ENCODE peak calls at places on chromosome 6, in seven cellular contexts. One of them, this sample, is unnamed.
A peak's percentile ranks its signal among the peaks of the same experiment; 100 is the strongest.

GRCh38 chr6:39084506-39084905 is 30.5 kb downstream of the SAYSD1 start:
- DNase-seq in PC-3: no peak
- DNase-seq in lung: no peak
- DNase-seq in ascending aorta: no peak
- DNase-seq in epithelial cell of esophagus: no peak
- DNase-seq in fibroblast of pulmonary artery: no peak
- DNase-seq in AG10803: no peak
- DNase-seq in this sample: no peak

GRCh38 chr6:47034919-47035318 is 7.2 kb downstream of the ADGRF1 start:
- DNase-seq in PC-3: peak; percentile 99
- DNase-seq in lung: peak; percentile 52
- DNase-seq in ascending aorta: no peak
- DNase-seq in epithelial cell of esophagus: peak; percentile 100
- DNase-seq in fibroblast of pulmonary artery: peak; percentile 83
- DNase-seq in AG10803: peak; percentile 87
- DNase-seq in this sample: peak; percentile 92

GRCh38 chr6:32177182-32177787 is 920 bp upstream of the RNF5 start:
- DNase-seq in PC-3: no peak
- DNase-seq in lung: no peak
- DNase-seq in ascending aorta: no peak
- DNase-seq in epithelial cell of esophagus: no peak
- DNase-seq in fibroblast of pulmonary artery: no peak
- DNase-seq in AG10803: no peak
- DNase-seq in this sample: no peak

GRCh38 chr6:157667211-157668033 is 155.6 kb upstream of the SNX9 start:
- DNase-seq in PC-3: peak; percentile 68
- DNase-seq in lung: peak; percentile 49
- DNase-seq in ascending aorta: peak; percentile 78
- DNase-seq in epithelial cell of esophagus: peak; percentile 63
- DNase-seq in fibroblast of pulmonary artery: peak; percentile 78
- DNase-seq in AG10803: peak; percentile 65
- DNase-seq in this sample: no peak

GRCh38 chr6:43593938-43594337 is 18.0 kb downstream of the POLH start:
- DNase-seq in PC-3: no peak
- DNase-seq in lung: no peak
- DNase-seq in ascending aorta: no peak
- DNase-seq in epithelial cell of esophagus: no peak
- DNase-seq in fibroblast of pulmonary artery: no peak
- DNase-seq in AG10803: no peak
- DNase-seq in this sample: no peak

GRCh38 chr6:117677553-117678131 is 2.4 kb downstream of the NUS1 start:
- DNase-seq in PC-3: peak; percentile 44
- DNase-seq in lung: no peak
- DNase-seq in ascending aorta: no peak
- DNase-seq in epithelial cell of esophagus: peak; percentile 91
- DNase-seq in fibroblast of pulmonary artery: peak; percentile 75
- DNase-seq in AG10803: peak; percentile 5
- DNase-seq in this sample: peak; percentile 44

GRCh38 chr6:42694586-42694985 is 27.8 kb downstream of the PRPH2 start:
- DNase-seq in PC-3: no peak
- DNase-seq in lung: no peak
- DNase-seq in ascending aorta: no peak
- DNase-seq in epithelial cell of esophagus: peak; percentile 71
- DNase-seq in fibroblast of pulmonary artery: peak; percentile 81
- DNase-seq in AG10803: peak; percentile 94
- DNase-seq in this sample: no peak

GRCh38 chr6:16238658-16239089 is 287 bp downstream of the GMPR start:
- DNase-seq in PC-3: no peak
- DNase-seq in lung: no peak
- DNase-seq in ascending aorta: no peak
- DNase-seq in epithelial cell of esophagus: no peak
- DNase-seq in fibroblast of pulmonary artery: no peak
- DNase-seq in AG10803: no peak
- DNase-seq in this sample: no peak

GRCh38 chr6:150567360-150567759 is 32.3 kb upstream of the PLEKHG1 start:
- DNase-seq in PC-3: no peak
- DNase-seq in lung: no peak
- DNase-seq in ascending aorta: no peak
- DNase-seq in epithelial cell of esophagus: no peak
- DNase-seq in fibroblast of pulmonary artery: peak; percentile 19
- DNase-seq in AG10803: no peak
- DNase-seq in this sample: no peak

GRCh38 chr6:8321671-8322404 is 113.5 kb downstream of the SLC35B3 start:
- DNase-seq in PC-3: peak; percentile 41
- DNase-seq in lung: no peak
- DNase-seq in ascending aorta: no peak
- DNase-seq in epithelial cell of esophagus: peak; percentile 88
- DNase-seq in fibroblast of pulmonary artery: no peak
- DNase-seq in AG10803: no peak
- DNase-seq in this sample: no peak

GRCh38 chr6:112331306-112331705 is 15.8 kb upstream of the RFPL4B start:
- DNase-seq in PC-3: no peak
- DNase-seq in lung: no peak
- DNase-seq in ascending aorta: no peak
- DNase-seq in epithelial cell of esophagus: peak; percentile 93
- DNase-seq in fibroblast of pulmonary artery: no peak
- DNase-seq in AG10803: peak; percentile 80
- DNase-seq in this sample: no peak

GRCh38 chr6:11616200-11616611 is 78.7 kb downstream of the TMEM170B start:
- DNase-seq in PC-3: no peak
- DNase-seq in lung: no peak
- DNase-seq in ascending aorta: no peak
- DNase-seq in epithelial cell of esophagus: no peak
- DNase-seq in fibroblast of pulmonary artery: peak; percentile 62
- DNase-seq in AG10803: peak; percentile 98
- DNase-seq in this sample: peak; percentile 82

GRCh38 chr6:22129751-22130150 is 167.1 kb downstream of the PRL start:
- DNase-seq in PC-3: no peak
- DNase-seq in lung: no peak
- DNase-seq in ascending aorta: no peak
- DNase-seq in epithelial cell of esophagus: no peak
- DNase-seq in fibroblast of pulmonary artery: no peak
- DNase-seq in AG10803: no peak
- DNase-seq in this sample: no peak
- H3K4me3 ChIP-seq in PC-3: no peak overlapping the region
- H3K4me3 ChIP-seq in lung: no peak overlapping the region
- H3K4me3 ChIP-seq in ascending aorta: no peak overlapping the region
- H3K4me3 ChIP-seq in epithelial cell of esophagus: no peak overlapping the region
- H3K4me3 ChIP-seq in fibroblast of pulmonary artery: no peak overlapping the region
- H3K4me3 ChIP-seq in AG10803: no peak overlapping the region
- H3K4me3 ChIP-seq in this sample: no peak overlapping the region

DNA sequence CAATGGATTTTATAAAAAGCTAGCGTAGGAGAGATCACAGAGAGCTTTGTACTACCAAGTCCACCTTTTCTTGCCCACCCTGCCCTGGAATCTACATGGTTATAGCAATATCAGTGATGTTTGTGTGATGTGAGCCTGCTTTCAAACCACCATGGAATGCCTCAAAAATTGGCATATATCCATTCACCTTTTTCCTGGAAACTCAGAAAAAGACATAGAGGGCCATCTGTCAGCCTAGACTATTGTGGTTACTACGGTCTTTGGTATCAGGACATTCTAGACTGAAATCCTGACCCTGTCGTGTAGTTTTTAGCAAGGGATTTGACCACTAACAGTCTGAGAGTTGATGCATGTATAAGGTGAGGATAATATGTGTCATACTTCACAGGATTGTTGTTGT is 239.6 kb downstream of the GRIK2 start:
- DNase-seq in PC-3: no peak
- DNase-seq in lung: no peak
- DNase-seq in ascending aorta: no peak
- DNase-seq in epithelial cell of esophagus: no peak
- DNase-seq in fibroblast of pulmonary artery: no peak
- DNase-seq in AG10803: no peak
- DNase-seq in this sample: no peak
- H3K4me3 ChIP-seq in PC-3: no peak overlapping the region
- H3K4me3 ChIP-seq in lung: no peak overlapping the region
- H3K4me3 ChIP-seq in ascending aorta: no peak overlapping the region
- H3K4me3 ChIP-seq in epithelial cell of esophagus: no peak overlapping the region
- H3K4me3 ChIP-seq in fibroblast of pulmonary artery: no peak overlapping the region
- H3K4me3 ChIP-seq in AG10803: no peak overlapping the region
- H3K4me3 ChIP-seq in this sample: no peak overlapping the region

GRCh38 chr6:3162565-3163247 is 5.4 kb upstream of the TUBB2A start:
- DNase-seq in PC-3: peak; percentile 78
- DNase-seq in lung: peak; percentile 61
- DNase-seq in ascending aorta: peak; percentile 84
- DNase-seq in epithelial cell of esophagus: peak; percentile 65
- DNase-seq in fibroblast of pulmonary artery: peak; percentile 74
- DNase-seq in AG10803: peak; percentile 82
- DNase-seq in this sample: no peak

GRCh38 chr6:3163248-3163594 is 5.9 kb upstream of the TUBB2A start:
- DNase-seq in PC-3: no peak
- DNase-seq in lung: no peak
- DNase-seq in ascending aorta: no peak
- DNase-seq in epithelial cell of esophagus: no peak
- DNase-seq in fibroblast of pulmonary artery: peak; percentile 43
- DNase-seq in AG10803: no peak
- DNase-seq in this sample: no peak

GRCh38 chr6:3159805-3160781 is 2.7 kb upstream of the TUBB2A start:
- DNase-seq in PC-3: peak; percentile 49
- DNase-seq in lung: no peak
- DNase-seq in ascending aorta: no peak
- DNase-seq in epithelial cell of esophagus: peak; percentile 78
- DNase-seq in fibroblast of pulmonary artery: peak; percentile 47
- DNase-seq in AG10803: no peak
- DNase-seq in this sample: no peak

GRCh38 chr6:3164388-3164787 is 7.0 kb upstream of the TUBB2A start:
- DNase-seq in PC-3: no peak
- DNase-seq in lung: no peak
- DNase-seq in ascending aorta: no peak
- DNase-seq in epithelial cell of esophagus: no peak
- DNase-seq in fibroblast of pulmonary artery: no peak
- DNase-seq in AG10803: no peak
- DNase-seq in this sample: no peak

GRCh38 chr6:3162067-3162497 is 4.7 kb upstream of the TUBB2A start:
- DNase-seq in PC-3: peak; percentile 14
- DNase-seq in lung: no peak
- DNase-seq in ascending aorta: no peak
- DNase-seq in epithelial cell of esophagus: no peak
- DNase-seq in fibroblast of pulmonary artery: no peak
- DNase-seq in AG10803: no peak
- DNase-seq in this sample: no peak
- H3K4me3 ChIP-seq in PC-3: peak overlapping the region; percentile 74
- H3K4me3 ChIP-seq in lung: no peak overlapping the region
- H3K4me3 ChIP-seq in ascending aorta: peak overlapping the region; percentile 92
- H3K4me3 ChIP-seq in epithelial cell of esophagus: no peak overlapping the region
- H3K4me3 ChIP-seq in fibroblast of pulmonary artery: peak overlapping the region; percentile 62
- H3K4me3 ChIP-seq in AG10803: peak overlapping the region; percentile 72
- H3K4me3 ChIP-seq in this sample: peak overlapping the region; percentile 73

DNA sequence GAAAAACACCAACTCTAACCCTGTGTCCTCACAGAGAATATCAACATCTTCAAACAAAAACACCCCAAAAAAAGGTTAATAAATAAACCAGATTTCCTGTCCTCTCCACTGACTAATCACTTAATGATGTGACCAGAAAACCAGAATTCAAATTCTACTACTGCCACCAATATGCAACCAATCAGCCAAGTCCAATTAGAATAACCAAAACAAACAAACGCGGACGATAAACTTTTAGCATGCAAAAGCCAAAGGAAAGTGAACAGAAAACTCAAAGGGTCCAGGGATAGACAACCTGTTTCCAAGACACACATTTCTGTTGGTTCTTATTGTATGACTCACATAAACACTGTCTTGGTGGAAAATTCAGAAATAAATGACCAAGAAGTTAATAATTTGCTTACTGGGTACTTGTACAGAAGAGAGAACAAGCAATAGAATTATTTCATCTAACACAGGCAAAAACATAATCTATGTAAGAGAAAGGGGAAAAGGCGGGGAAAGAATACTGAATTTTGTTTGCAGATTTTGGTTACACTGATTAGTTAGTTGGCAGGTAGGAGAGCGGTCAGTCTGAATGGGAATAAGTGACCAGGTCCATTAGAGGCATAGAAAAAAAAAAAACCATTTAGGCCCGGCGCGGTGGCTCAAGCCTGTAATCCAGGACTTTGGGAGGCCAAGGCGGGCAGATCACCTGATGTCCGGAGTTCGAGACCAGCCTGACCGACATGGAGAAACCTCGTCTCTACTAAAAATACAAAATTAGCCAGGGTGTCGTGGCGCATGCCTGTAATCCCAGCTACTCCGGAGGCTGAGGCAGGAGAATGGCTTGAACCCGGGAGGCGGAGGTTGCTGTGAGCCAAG is 34.1 kb downstream of the HFE start:
- DNase-seq in PC-3: peak; percentile 74
- DNase-seq in lung: no peak
- DNase-seq in ascending aorta: no peak
- DNase-seq in epithelial cell of esophagus: no peak
- DNase-seq in fibroblast of pulmonary artery: no peak
- DNase-seq in AG10803: no peak
- DNase-seq in this sample: no peak
- H3K4me3 ChIP-seq in PC-3: peak overlapping the region; percentile 96
- H3K4me3 ChIP-seq in lung: no peak overlapping the region
- H3K4me3 ChIP-seq in ascending aorta: no peak overlapping the region
- H3K4me3 ChIP-seq in epithelial cell of esophagus: no peak overlapping the region
- H3K4me3 ChIP-seq in fibroblast of pulmonary artery: no peak overlapping the region
- H3K4me3 ChIP-seq in AG10803: no peak overlapping the region
- H3K4me3 ChIP-seq in this sample: no peak overlapping the region

GRCh38 chr6:90569223-90569622 is 17.6 kb downstream of the MAP3K7 start:
- DNase-seq in PC-3: no peak
- DNase-seq in lung: no peak
- DNase-seq in ascending aorta: no peak
- DNase-seq in epithelial cell of esophagus: no peak
- DNase-seq in fibroblast of pulmonary artery: no peak
- DNase-seq in AG10803: no peak
- DNase-seq in this sample: no peak

GRCh38 chr6:90575267-90575666 is 11.6 kb downstream of the MAP3K7 start:
- DNase-seq in PC-3: no peak
- DNase-seq in lung: no peak
- DNase-seq in ascending aorta: no peak
- DNase-seq in epithelial cell of esophagus: no peak
- DNase-seq in fibroblast of pulmonary artery: no peak
- DNase-seq in AG10803: no peak
- DNase-seq in this sample: no peak

GRCh38 chr6:90578894-90579549 is 7.8 kb downstream of the MAP3K7 start:
- DNase-seq in PC-3: no peak
- DNase-seq in lung: no peak
- DNase-seq in ascending aorta: no peak
- DNase-seq in epithelial cell of esophagus: no peak
- DNase-seq in fibroblast of pulmonary artery: no peak
- DNase-seq in AG10803: no peak
- DNase-seq in this sample: no peak

GRCh38 chr6:90574610-90575009 is 12.3 kb downstream of the MAP3K7 start:
- DNase-seq in PC-3: peak; percentile 30
- DNase-seq in lung: no peak
- DNase-seq in ascending aorta: no peak
- DNase-seq in epithelial cell of esophagus: no peak
- DNase-seq in fibroblast of pulmonary artery: peak; percentile 45
- DNase-seq in AG10803: peak; percentile 37
- DNase-seq in this sample: peak; percentile 10

GRCh38 chr6:90573624-90574023 is 13.2 kb downstream of the MAP3K7 start:
- DNase-seq in PC-3: no peak
- DNase-seq in lung: no peak
- DNase-seq in ascending aorta: no peak
- DNase-seq in epithelial cell of esophagus: no peak
- DNase-seq in fibroblast of pulmonary artery: no peak
- DNase-seq in AG10803: no peak
- DNase-seq in this sample: no peak
- H3K4me3 ChIP-seq in PC-3: no peak overlapping the region
- H3K4me3 ChIP-seq in lung: no peak overlapping the region
- H3K4me3 ChIP-seq in ascending aorta: no peak overlapping the region
- H3K4me3 ChIP-seq in epithelial cell of esophagus: no peak overlapping the region
- H3K4me3 ChIP-seq in fibroblast of pulmonary artery: no peak overlapping the region
- H3K4me3 ChIP-seq in AG10803: no peak overlapping the region
- H3K4me3 ChIP-seq in this sample: no peak overlapping the region

This sample was measured in skeletal muscle cell.